ENCODE peak calls at places on chromosome 13, in nine cellular contexts. A, Z, X, U, I, E, F, J and W are unnamed samples. For H3K4me1, the result is how much of the 10 kb centered on the place peaks cover.

GRCh38 chr13:95226932-95227718 is 74.1 kb downstream of the ABCC4 start:
- DNase-seq in F (no peak), A (no peak), Z (no peak), E (peak), U (no peak), I (no peak), J (no peak), X (no peak), W (no peak)

GRCh38 chr13:23848639-23849282 is 40.4 kb downstream of the MIPEP start:
- DNase-seq in J (no peak), E (no peak), X (no peak), I (no peak), F (peak), A (no peak), Z (no peak), U (no peak), W (no peak)

GRCh38 chr13:50616101-50616500 is 227.4 kb downstream of the DLEU7 start:
- DNase-seq in J (no peak), Z (no peak), I (no peak), X (no peak), U (no peak), A (no peak), F (no peak), E (peak), W (no peak)

GRCh38 chr13:25733061-25733491 is 318.7 kb downstream of the SHISA2 start:
- DNase-seq in U (no peak), F (no peak), X (no peak), J (no peak), E (no peak), Z (no peak), A (no peak), I (no peak), W (no peak)

GRCh38 chr13:88751994-88752393 is 1080.8 kb downstream of the SLITRK5 start:
- DNase-seq in J (no peak), U (no peak), E (no peak), A (no peak), Z (no peak), X (no peak), F (no peak), I (no peak), W (no peak)

GRCh38 chr13:41505209-41505835 is 48.0 kb downstream of the RGCC start:
- DNase-seq in A (no peak), I (no peak), J (no peak), U (no peak), Z (no peak), X (no peak), E (peak), F (no peak), W (no peak)

GRCh38 chr13:113815151-113816058 is 48.5 kb downstream of the GAS6 start:
- DNase-seq in E (peak), F (peak), A (peak), J (no peak), U (no peak), I (no peak), X (no peak), Z (no peak), W (no peak)

GRCh38 chr13:41639955-41640780 is 182.8 kb downstream of the RGCC start:
- DNase-seq in E (peak), J (no peak), U (no peak), X (no peak), Z (no peak), I (no peak), A (peak), F (no peak), W (peak)

GRCh38 chr13:106118996-106119395 is 416.5 kb downstream of the EFNB2 start:
- DNase-seq in J (no peak), I (no peak), E (no peak), Z (no peak), F (no peak), U (no peak), A (no peak), X (no peak), W (no peak)

GRCh38 chr13:74891610-74892009 is 590.4 kb downstream of the TBC1D4 start:
- DNase-seq in U (no peak), I (no peak), F (no peak), A (no peak), J (no peak), Z (no peak), X (no peak), E (peak), W (no peak)

GRCh38 chr13:71864981-71865857 is 1.8 kb downstream of the DACH1 start:
- DNase-seq in I (peak), J (peak), U (peak), X (peak), E (peak), Z (no peak), F (peak), A (no peak), W (peak)

GRCh38 chr13:47865883-47866282 is 135.2 kb downstream of the SUCLA2 start:
- DNase-seq in J (no peak), I (no peak), F (no peak), A (no peak), X (no peak), U (no peak), Z (no peak), E (no peak), W (no peak)

GRCh38 chr13:114145256-114145655 is 12.8 kb upstream of the RASA3 start:
- DNase-seq in E (no peak), A (no peak), X (no peak), F (no peak), I (no peak), Z (no peak), U (no peak), J (no peak), W (no peak)

GRCh38 chr13:44278164-44278563 is 95.5 kb upstream of the SERP2 start:
- DNase-seq in X (no peak), I (no peak), E (peak), Z (no peak), A (peak), U (no peak), J (no peak), F (no peak), W (no peak)

GRCh38 chr13:107144432-107144831 is 576.5 kb upstream of the ARGLU1 start:
- DNase-seq in F (no peak), Z (no peak), I (peak), J (no peak), A (no peak), X (no peak), U (no peak), E (peak), W (no peak)

GRCh38 chr13:41589434-41589833 is 132.1 kb downstream of the RGCC start:
- DNase-seq in U (no peak), I (no peak), E (no peak), J (no peak), X (no peak), Z (no peak), A (no peak), F (no peak), W (no peak)

GRCh38 chr13:32905063-32905863 is 111.0 kb upstream of the KL start:
- DNase-seq in Z (no peak), F (no peak), E (no peak), X (no peak), U (no peak), J (no peak), I (peak), A (no peak), W (no peak)

GRCh38 chr13:21075303-21076264 is 14.2 kb upstream of the LATS2 start:
- DNase-seq in J (peak), X (peak), Z (no peak), A (no peak), U (no peak), F (peak), I (peak), E (peak), W (peak)

GRCh38 chr13:30800107-30800506 is 64.8 kb downstream of the ALOX5AP start:
- DNase-seq in A (no peak), Z (no peak), J (no peak), X (no peak), E (no peak), I (no peak), F (no peak), U (no peak), W (no peak)
- H3K4me1 ChIP-seq in A (under half), Z (under half), J (under half), X (under half), E (under half), I (under half), F (under half), U (under half), W (under half)

GRCh38 chr13:77530870-77531269 is 4.6 kb upstream of the SCEL start:
- DNase-seq in Z (no peak), I (no peak), U (no peak), F (no peak), X (no peak), J (no peak), A (no peak), E (no peak), W (no peak)

GRCh38 chr13:77535448-77535847 is at the start of gene SCEL:
- DNase-seq in E (no peak), F (no peak), U (no peak), A (no peak), X (no peak), I (no peak), Z (no peak), J (no peak), W (peak)

GRCh38 chr13:77533875-77534788 is 1.4 kb upstream of the SCEL start:
- DNase-seq in F (no peak), X (no peak), E (no peak), A (no peak), J (no peak), I (peak), Z (no peak), U (peak), W (no peak)

GRCh38 chr13:77536358-77536757 is 852 bp downstream of the SCEL start:
- DNase-seq in J (no peak), F (no peak), E (no peak), Z (no peak), A (no peak), U (no peak), I (no peak), X (no peak), W (peak)

DNA sequence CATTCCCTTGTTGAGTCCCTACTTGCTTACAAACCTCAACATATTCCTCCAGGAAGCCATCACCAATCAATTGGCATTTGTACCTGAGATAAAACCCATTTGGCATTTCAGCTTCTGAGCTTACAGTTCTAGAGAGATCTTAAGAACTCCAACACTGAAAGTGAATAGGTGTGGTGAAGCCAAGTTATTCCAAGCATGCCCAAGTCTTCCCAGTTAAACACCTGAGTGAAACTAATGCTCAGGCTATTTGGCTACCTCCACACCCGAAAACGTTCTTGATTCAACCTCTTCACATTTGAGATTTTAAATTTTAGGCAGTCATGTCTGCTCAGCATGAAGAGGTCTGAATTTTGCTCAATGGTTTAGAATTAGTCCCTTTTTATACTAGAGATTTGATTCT is 2.5 kb upstream of the SCEL start:
- DNase-seq in X (no peak), F (no peak), Z (no peak), I (no peak), E (no peak), U (no peak), A (no peak), J (no peak), W (no peak)
- H3K27ac ChIP-seq in X (no peak), F (peak), Z (no peak), I (no peak), E (no peak), U (no peak), A (no peak), J (no peak), W (no peak)

GRCh38 chr13:97432232-97432916 is 1.6 kb upstream of the RAP2A start:
- DNase-seq in X (peak), U (no peak), Z (no peak), I (no peak), A (no peak), F (no peak), E (no peak), J (no peak), W (no peak)
- H3K4me1 ChIP-seq in X (under half), U (under half), Z (under half), I (under half), A (under half), F (under half), E (under half), J (under half), W (under half)

DNA sequence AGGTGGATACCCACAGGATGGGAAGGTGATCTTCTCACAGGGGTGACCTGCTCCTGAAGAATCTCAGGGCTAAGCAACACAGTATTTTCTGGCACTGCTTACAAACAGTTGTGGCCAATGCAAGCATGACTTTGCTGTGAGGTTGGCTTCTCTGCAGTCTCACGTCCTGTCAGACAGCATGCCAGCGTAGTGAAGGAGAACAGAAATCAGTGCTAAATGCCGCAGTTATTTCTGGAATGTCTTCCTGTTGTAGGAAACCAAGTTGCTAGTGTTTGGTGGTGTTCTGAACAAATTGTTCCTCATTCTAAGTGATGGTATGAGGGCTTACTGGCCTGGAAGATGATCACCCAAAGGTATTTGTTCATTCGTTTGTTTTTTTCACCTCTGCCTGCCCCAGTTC is 320.1 kb downstream of the MTUS2 start:
- DNase-seq in U (no peak), I (no peak), Z (peak), X (peak), J (no peak), F (no peak), E (peak), A (no peak), W (peak)
- H3K27ac ChIP-seq in U (no peak), I (no peak), Z (peak), X (peak), J (no peak), F (no peak), E (no peak), A (no peak), W (peak)

GRCh38 chr13:97239943-97240788 is 18.0 kb downstream of the MBNL2 start:
- DNase-seq in E (no peak), I (no peak), Z (no peak), X (no peak), F (no peak), A (no peak), J (no peak), U (no peak), W (peak)

GRCh38 chr13:97241761-97242160 is 19.6 kb downstream of the MBNL2 start:
- DNase-seq in Z (no peak), J (no peak), A (no peak), I (no peak), X (no peak), F (no peak), E (no peak), U (no peak), W (no peak)

GRCh38 chr13:97239306-97239705 is 17.2 kb downstream of the MBNL2 start:
- DNase-seq in A (no peak), Z (no peak), X (no peak), J (no peak), U (no peak), E (no peak), I (no peak), F (no peak), W (no peak)

GRCh38 chr13:97242755-97243497 is 20.8 kb downstream of the MBNL2 start:
- DNase-seq in A (no peak), Z (no peak), X (no peak), U (no peak), F (peak), I (no peak), J (no peak), E (no peak), W (no peak)

GRCh38 chr13:97240789-97241734 is 18.9 kb downstream of the MBNL2 start:
- DNase-seq in X (peak), F (no peak), E (no peak), A (no peak), Z (no peak), I (no peak), U (no peak), J (no peak), W (no peak)
- H3K4me1 ChIP-seq in X (under half), F (half or more), E (under half), A (half or more), Z (half or more), I (under half), U (under half), J (under half), W (half or more)

GRCh38 chr13:98496966-98497365 is 79.9 kb downstream of the STK24 start:
- DNase-seq in J (no peak), F (no peak), Z (no peak), E (no peak), X (no peak), I (no peak), U (no peak), A (no peak), W (no peak)

GRCh38 chr13:98496239-98496668 is 80.7 kb downstream of the STK24 start:
- DNase-seq in I (no peak), U (no peak), Z (no peak), X (no peak), F (peak), A (no peak), J (no peak), E (peak), W (no peak)

GRCh38 chr13:98494769-98495168 is 82.1 kb downstream of the STK24 start:
- DNase-seq in U (no peak), F (no peak), E (no peak), Z (no peak), X (no peak), A (no peak), I (no peak), J (no peak), W (no peak)

GRCh38 chr13:98493035-98493401 is 83.9 kb downstream of the STK24 start:
- DNase-seq in A (no peak), F (no peak), E (no peak), X (no peak), Z (no peak), J (no peak), I (no peak), U (no peak), W (no peak)

GRCh38 chr13:98495627-98496238 is 81.2 kb downstream of the STK24 start:
- DNase-seq in X (no peak), Z (no peak), A (no peak), J (no peak), I (no peak), E (no peak), U (no peak), F (no peak), W (no peak)
- H3K27ac ChIP-seq in X (no peak), Z (no peak), A (peak), J (no peak), I (peak), E (no peak), U (peak), F (peak), W (peak)

GRCh38 chr13:109783447-109783814 is 3.0 kb downstream of the IRS2 start:
- DNase-seq in E (no peak), X (no peak), Z (no peak), U (no peak), J (peak), I (peak), A (no peak), F (peak), W (no peak)
- H3K4me1 ChIP-seq in E (under half), X (under half), Z (under half), U (under half), J (under half), I (under half), A (under half), F (under half), W (under half)

GRCh38 chr13:99898421-99898820 is 73.1 kb downstream of the ZIC5 start:
- DNase-seq in J (no peak), E (no peak), X (no peak), I (no peak), Z (no peak), U (no peak), A (no peak), F (no peak), W (no peak)
- H3K27ac ChIP-seq in J (no peak), E (no peak), X (no peak), I (no peak), Z (no peak), U (no peak), A (no peak), F (no peak), W (peak)

GRCh38 chr13:79406597-79406908 is 498 bp upstream of the RBM26 start:
- DNase-seq in F (no peak), X (no peak), J (no peak), I (no peak), U (no peak), A (no peak), E (no peak), Z (no peak), W (no peak)

GRCh38 chr13:79404985-79405384 is 1.1 kb downstream of the RBM26 start:
- DNase-seq in Z (no peak), F (no peak), X (no peak), I (peak), U (no peak), A (no peak), E (no peak), J (no peak), W (no peak)

GRCh38 chr13:79404361-79404760 is 1.7 kb downstream of the RBM26 start:
- DNase-seq in F (no peak), Z (no peak), I (no peak), E (no peak), X (no peak), J (no peak), U (no peak), A (no peak), W (no peak)

GRCh38 chr13:79405831-79406596 is at the start of gene RBM26:
- DNase-seq in X (peak), Z (peak), J (peak), A (peak), I (peak), U (peak), F (peak), E (peak), W (peak)

GRCh38 chr13:79405501-79405830 is 589 bp downstream of the RBM26 start:
- DNase-seq in I (peak), J (peak), F (no peak), X (no peak), A (no peak), E (peak), U (no peak), Z (no peak), W (no peak)
- H3K4me1 ChIP-seq in I (under half), J (under half), F (under half), X (under half), A (under half), E (under half), U (under half), Z (under half), W (under half)

GRCh38 chr13:112710855-112711527 is 21.2 kb downstream of the ATP11A start:
- DNase-seq in Z (no peak), E (no peak), I (no peak), J (no peak), F (no peak), U (no peak), X (no peak), A (no peak), W (no peak)
- H3K27ac ChIP-seq in Z (peak), E (peak), I (peak), J (peak), F (peak), U (peak), X (peak), A (peak), W (peak)